ENCODE peak calls at places on chromosomes 16 and 17, in six cellular contexts. O is H9, T is neuronal stem cell, Y is IMR-90, L is mesenchymal stem cell, W is H1. E is an unnamed sample.
A peak's percentile ranks its signal among the peaks of the same experiment; 100 is the strongest.

GRCh38 chr16:22751104-22751667 is 62.8 kb upstream of the HS3ST2 start:
- DNase-seq in O (no peak), T (no peak), Y (no peak), L (no peak), W (no peak), E (no peak)

GRCh38 chr17:1882836-1883235 is 53.0 kb downstream of the RPA1 start:
- DNase-seq in O (peak; percentile 57), T (peak; percentile 20), Y (peak; percentile 24), L (peak; percentile 41), W (no peak), E (peak; percentile 15)

GRCh38 chr16:67773099-67773498 is 33.3 kb downstream of the RANBP10 start:
- DNase-seq in O (no peak), T (no peak), Y (no peak), L (peak; percentile 18), W (no peak), E (no peak)

GRCh38 chr16:53775821-53776431 is 72.0 kb downstream of the FTO start:
- DNase-seq in O (no peak), T (no peak), Y (peak; percentile 91), L (peak; percentile 95), W (no peak), E (peak; percentile 77)

GRCh38 chr17:75108193-75108592 is 1.6 kb upstream of the ARMC7 start:
- DNase-seq in O (no peak), T (no peak), Y (no peak), L (no peak), W (no peak), E (no peak)

GRCh38 chr16:26905336-26905735 is 161.4 kb upstream of the C16orf82 start:
- DNase-seq in O (no peak), T (no peak), Y (peak; percentile 11), L (no peak), W (no peak), E (no peak)

GRCh38 chr17:45168991-45169752 is 7.5 kb downstream of the HEXIM2 start:
- DNase-seq in O (peak; percentile 90), T (no peak), Y (no peak), L (no peak), W (no peak), E (peak; percentile 85)

GRCh38 chr16:77077523-77077922 is 113.5 kb upstream of the MON1B start:
- DNase-seq in O (no peak), T (no peak), Y (no peak), L (no peak), W (no peak), E (no peak)

GRCh38 chr16:13873835-13874438 is 46.0 kb upstream of the ERCC4 start:
- DNase-seq in O (peak; percentile 54), T (peak; percentile 55), Y (peak; percentile 2), L (peak; percentile 6), W (no peak), E (peak; percentile 2)

GRCh38 chr16:19179890-19180490 is 11.9 kb downstream of the SYT17 start:
- DNase-seq in O (peak; percentile 49), T (peak; percentile 48), Y (peak; percentile 33), L (peak; percentile 30), W (no peak), E (peak; percentile 63)

GRCh38 chr16:84518804-84519341 is 14.4 kb upstream of the MEAK7 start:
- DNase-seq in O (no peak), T (no peak), Y (no peak), L (no peak), W (no peak), E (peak; percentile 73)

GRCh38 chr16:82031116-82032084 is 3.7 kb upstream of the HSD17B2 start:
- DNase-seq in O (no peak), T (peak; percentile 33), Y (peak; percentile 72), L (peak; percentile 69), W (no peak), E (peak; percentile 64)

GRCh38 chr17:78322858-78323455 is 36.9 kb downstream of the SOCS3 start:
- DNase-seq in O (no peak), T (no peak), Y (no peak), L (no peak), W (no peak), E (no peak)

GRCh38 chr17:56707312-56708219 is 114.1 kb downstream of the NOG start:
- DNase-seq in O (peak; percentile 72), T (peak; percentile 15), Y (peak; percentile 65), L (peak; percentile 71), W (no peak), E (no peak)

GRCh38 chr17:38428150-38428642 is at the start of gene ARHGAP23:
- DNase-seq in O (peak; percentile 84), T (no peak), Y (peak; percentile 72), L (peak; percentile 80), W (no peak), E (peak; percentile 55)

GRCh38 chr16:78443300-78443604 is 343.8 kb downstream of the WWOX start:
- DNase-seq in O (no peak), T (no peak), Y (no peak), L (no peak), W (no peak), E (no peak)

GRCh38 chr17:41738077-41738800 is 3.8 kb upstream of the HAP1 start:
- DNase-seq in O (peak; percentile 95), T (peak; percentile 82), Y (peak; percentile 68), L (peak; percentile 74), W (peak; percentile 69), E (peak; percentile 82)

GRCh38 chr17:17667947-17668346 is 13.3 kb upstream of the RAI1 start:
- DNase-seq in O (no peak), T (no peak), Y (no peak), L (no peak), W (no peak), E (no peak)

GRCh38 chr16:50399411-50399810 is 30.6 kb upstream of the BRD7 start:
- DNase-seq in O (no peak), T (no peak), Y (no peak), L (no peak), W (no peak), E (no peak)

GRCh38 chr17:9256944-9257629 is 235.8 kb downstream of the NTN1 start:
- DNase-seq in O (no peak), T (no peak), Y (peak; percentile 52), L (peak; percentile 34), W (no peak), E (no peak)

GRCh38 chr16:70589998-70590471 is 56.3 kb upstream of the IL34 start:
- DNase-seq in O (no peak), T (no peak), Y (peak; percentile 85), L (peak; percentile 67), W (no peak), E (no peak)

GRCh38 chr17:77899494-77899893 is 59.0 kb upstream of the TNRC6C start:
- DNase-seq in O (no peak), T (no peak), Y (no peak), L (no peak), W (no peak), E (no peak)

GRCh38 chr16:1929105-1929504 is 10.9 kb upstream of the HS3ST6 start:
- DNase-seq in O (no peak), T (no peak), Y (no peak), L (no peak), W (no peak), E (no peak)

GRCh38 chr17:32444301-32445074 is at the start of gene PSMD11:
- DNase-seq in O (peak; percentile 100), T (peak; percentile 93), Y (peak; percentile 95), L (peak; percentile 96), W (peak; percentile 94), E (peak; percentile 97)
- H3K4ac ChIP-seq in O (no peak within 1 kb of the TSS), T (no peak within 1 kb of the TSS), Y (peak within 1 kb of the TSS; percentile 65), L (peak within 1 kb of the TSS; percentile 64), W (peak within 1 kb of the TSS; percentile 46), E (peak within 1 kb of the TSS; percentile 93)

GRCh38 chr16:85810742-85811115 is 11.2 kb downstream of the COX4I1 start:
- DNase-seq in O (no peak), T (no peak), Y (no peak), L (no peak), W (no peak), E (no peak)
- H2AFZ ChIP-seq in O (no peak overlapping the region), T (no peak overlapping the region), Y (no peak overlapping the region), L (no peak overlapping the region), W (no peak overlapping the region), E (no peak overlapping the region)

DNA sequence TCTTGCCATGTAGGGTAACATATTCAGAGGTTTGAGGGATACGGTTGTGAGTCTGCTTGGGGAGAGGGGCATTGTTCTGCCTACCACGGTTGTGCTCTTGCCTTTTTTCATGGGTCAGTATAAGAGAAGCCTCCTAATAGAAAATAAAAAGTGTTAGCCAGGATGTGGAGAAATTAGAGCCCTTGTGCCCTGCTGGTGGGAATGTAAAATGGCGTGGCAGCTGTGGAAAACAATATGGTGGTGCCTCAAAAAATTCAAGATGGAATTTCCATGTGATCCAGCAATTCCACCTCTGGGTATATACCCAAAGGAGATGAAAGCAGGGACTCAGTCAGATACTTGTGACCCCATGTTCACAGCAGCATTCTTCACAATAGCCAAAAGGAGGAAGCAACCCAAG is 14.2 kb upstream of the LRRC75A start:
- DNase-seq in O (no peak), T (no peak), Y (no peak), L (no peak), W (no peak), E (no peak)
- H3K18ac ChIP-seq in O (no peak overlapping the region), T (no peak overlapping the region), Y (no peak overlapping the region), L (no peak overlapping the region), W (no peak overlapping the region), E (no peak overlapping the region)

GRCh38 chr17:71330099-71330375 is 790.8 kb upstream of the SOX9 start:
- DNase-seq in O (no peak), T (no peak), Y (no peak), L (no peak), W (no peak), E (no peak)
- H3K4ac ChIP-seq in O (no peak overlapping the region), T (no peak overlapping the region), Y (no peak overlapping the region), L (no peak overlapping the region), W (no peak overlapping the region), E (no peak overlapping the region)

GRCh38 chr16:85554114-85554790 is 58.9 kb upstream of the GSE1 start:
- DNase-seq in O (no peak), T (peak; percentile 54), Y (peak; percentile 80), L (peak; percentile 94), W (no peak), E (no peak)
- H2AFZ ChIP-seq in O (no peak overlapping the region), T (peak overlapping the region; percentile 87), Y (peak overlapping the region; percentile 89), L (no peak overlapping the region), W (no peak overlapping the region), E (no peak overlapping the region)

GRCh38 chr17:7133424-7133823 is 18.8 kb upstream of the ASGR2 start:
- DNase-seq in O (peak; percentile 89), T (peak; percentile 43), Y (no peak), L (peak; percentile 32), W (no peak), E (no peak)
- H3K18ac ChIP-seq in O (peak overlapping the region; percentile 72), T (peak overlapping the region; percentile 12), Y (no peak overlapping the region), L (peak overlapping the region; percentile 52), W (no peak overlapping the region), E (no peak overlapping the region)

GRCh38 chr16:57848181-57848580 is 45.9 kb upstream of the KIFC3 start:
- DNase-seq in O (no peak), T (no peak), Y (no peak), L (no peak), W (no peak), E (peak; percentile 91)

GRCh38 chr16:57855188-57855587 is 52.9 kb upstream of the KIFC3 start:
- DNase-seq in O (no peak), T (no peak), Y (no peak), L (no peak), W (no peak), E (no peak)

DNA sequence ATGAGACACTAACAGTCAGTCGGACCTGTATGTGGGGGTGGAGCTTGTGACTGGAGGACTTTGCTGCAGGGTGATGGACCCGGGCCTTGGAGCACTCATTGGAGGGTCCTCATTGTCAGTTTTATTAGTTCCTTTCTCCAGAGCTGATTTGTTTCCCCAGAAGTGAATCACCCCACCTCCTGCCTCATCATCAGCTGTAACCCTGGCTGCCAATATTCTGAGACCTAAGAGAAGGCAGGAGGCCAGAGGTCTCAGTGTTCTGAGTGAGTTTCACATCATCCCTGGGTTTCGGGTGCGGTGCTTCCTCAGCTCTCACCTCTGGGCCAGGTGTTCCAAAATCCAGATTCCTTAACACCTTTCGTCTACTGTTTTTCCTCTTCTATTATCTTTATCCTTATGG is 49.9 kb upstream of the KIFC3 start:
- DNase-seq in O (no peak), T (no peak), Y (no peak), L (no peak), W (no peak), E (no peak)
- H3K4ac ChIP-seq in O (no peak overlapping the region), T (no peak overlapping the region), Y (no peak overlapping the region), L (no peak overlapping the region), W (no peak overlapping the region), E (no peak overlapping the region)

E was measured in trophoblast cell.